ENCODE peak calls at places on chromosome 9, in seven cellular contexts. K is sigmoid colon, G is heart left ventricle, T is MM.1S, Q is endodermal cell, E is psoas muscle, J is cardiac muscle cell. P is an unnamed sample. For H3K36me3 and H3K4me1, the result is how much of the 10 kb centered on the place peaks cover.

GRCh38 chr9:90896231-90896630 is 94.6 kb downstream of the SYK start:
- DNase-seq in K (no peak), G (no peak), T (no peak), Q (peak), E (no peak), J (no peak), P (no peak)

GRCh38 chr9:137878957-137879555 is 1.5 kb downstream of the CACNA1B start:
- DNase-seq in K (no peak), G (no peak), T (no peak), Q (no peak), E (no peak), J (no peak), P (peak)

GRCh38 chr9:99357575-99357974 is 135.5 kb downstream of the SEC61B start:
- DNase-seq in K (peak), G (peak), T (no peak), Q (no peak), E (peak), J (peak), P (no peak)

GRCh38 chr9:121662896-121663580 is 11.6 kb downstream of the DAB2IP start:
- DNase-seq in K (no peak), G (no peak), T (no peak), Q (peak), E (no peak), J (no peak), P (no peak)

GRCh38 chr9:136020206-136020605 is 59.0 kb upstream of the UBAC1 start:
- DNase-seq in K (peak), G (no peak), T (no peak), Q (peak), E (peak), J (no peak), P (no peak)

GRCh38 chr9:72254881-72255545 is 105.8 kb downstream of the GDA start:
- DNase-seq in K (no peak), G (no peak), T (no peak), Q (no peak), E (no peak), J (no peak), P (no peak)

GRCh38 chr9:69149321-69149807 is 24.7 kb upstream of the TJP2 start:
- DNase-seq in K (no peak), G (no peak), T (no peak), Q (peak), E (no peak), J (peak), P (peak)

GRCh38 chr9:112863214-112863613 is 27.5 kb downstream of the SLC46A2 start:
- DNase-seq in K (peak), G (peak), T (no peak), Q (no peak), E (no peak), J (no peak), P (no peak)

GRCh38 chr9:1222511-1222910 is 172.4 kb downstream of the DMRT2 start:
- DNase-seq in K (no peak), G (no peak), T (no peak), Q (no peak), E (no peak), J (no peak), P (no peak)

GRCh38 chr9:114341152-114341830 is 11.6 kb downstream of the ORM2 start:
- DNase-seq in K (no peak), G (no peak), T (no peak), Q (no peak), E (no peak), J (no peak), P (no peak)
- H3K36me3 ChIP-seq in K (under half), G (half or more), T (under half), Q (under half), E (under half), J (under half), P (half or more)

DNA sequence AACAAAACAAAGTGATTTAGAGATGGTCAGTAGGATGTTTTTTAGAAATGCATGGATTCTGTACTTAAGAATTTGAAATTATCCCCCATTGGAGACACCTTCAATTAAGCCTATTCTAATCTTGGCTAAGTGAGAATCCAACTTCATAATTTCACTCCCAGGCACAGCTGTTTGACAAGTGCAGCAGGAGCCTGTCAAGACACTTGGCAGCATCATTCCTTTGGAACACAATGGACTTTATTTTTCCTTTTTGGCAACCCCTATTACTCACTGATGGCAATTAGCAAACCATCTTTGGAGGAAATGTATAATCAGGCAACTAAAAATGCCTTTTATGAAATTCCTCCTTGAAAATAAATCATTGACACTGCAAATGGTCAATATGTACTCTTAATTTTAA is 194.7 kb downstream of the GLIS3 start:
- DNase-seq in K (no peak), G (no peak), T (no peak), Q (no peak), E (no peak), J (no peak), P (no peak)
- H3K4me1 ChIP-seq in K (under half), G (under half), T (under half), Q (under half), E (under half), J (under half), P (under half)

DNA sequence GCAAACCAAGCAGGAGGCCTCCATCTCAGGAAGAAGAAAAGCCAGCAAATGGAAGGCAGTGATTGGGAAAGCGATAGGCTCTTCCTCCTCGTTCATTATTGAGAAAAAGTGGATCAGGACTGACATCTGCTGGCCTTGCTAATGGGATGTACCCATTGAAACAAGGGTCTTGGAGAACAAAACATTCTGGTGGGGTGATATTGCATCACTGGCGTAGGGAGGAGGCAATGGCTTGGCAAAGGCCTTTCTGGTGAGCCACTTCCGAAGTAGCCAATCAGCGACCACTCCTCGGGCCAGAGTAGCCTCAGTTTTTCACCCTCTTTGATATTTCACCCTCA is 86.7 kb upstream of the NFIB start:
- DNase-seq in K (peak), G (peak), T (no peak), Q (peak), E (peak), J (no peak), P (no peak)
- H3K4me3 ChIP-seq in K (no peak), G (peak), T (no peak), Q (no peak), E (peak), J (no peak), P (no peak)

GRCh38 chr9:106969696-106970095 is 106.7 kb downstream of the ZNF462 start:
- DNase-seq in K (no peak), G (no peak), T (no peak), Q (no peak), E (no peak), J (peak), P (peak)
- H3K36me3 ChIP-seq in K (under half), G (under half), T (under half), Q (under half), E (under half), J (under half), P (under half)

GRCh38 chr9:98019098-98019497 is 36.0 kb downstream of the ANP32B start:
- DNase-seq in K (no peak), G (no peak), T (no peak), Q (no peak), E (no peak), J (no peak), P (no peak)

GRCh38 chr9:98018347-98018746 is 35.2 kb downstream of the ANP32B start:
- DNase-seq in K (no peak), G (no peak), T (no peak), Q (no peak), E (no peak), J (peak), P (no peak)

GRCh38 chr9:98021306-98022040 is 35.1 kb upstream of the NANS start:
- DNase-seq in K (no peak), G (peak), T (no peak), Q (no peak), E (peak), J (peak), P (no peak)

GRCh38 chr9:98022447-98022846 is 34.1 kb upstream of the NANS start:
- DNase-seq in K (no peak), G (no peak), T (no peak), Q (no peak), E (no peak), J (no peak), P (no peak)

GRCh38 chr9:98020471-98021145 is 35.9 kb upstream of the NANS start:
- DNase-seq in K (no peak), G (no peak), T (no peak), Q (no peak), E (no peak), J (no peak), P (no peak)
- H3K4me1 ChIP-seq in K (under half), G (under half), T (under half), Q (under half), E (under half), J (under half), P (under half)

DNA sequence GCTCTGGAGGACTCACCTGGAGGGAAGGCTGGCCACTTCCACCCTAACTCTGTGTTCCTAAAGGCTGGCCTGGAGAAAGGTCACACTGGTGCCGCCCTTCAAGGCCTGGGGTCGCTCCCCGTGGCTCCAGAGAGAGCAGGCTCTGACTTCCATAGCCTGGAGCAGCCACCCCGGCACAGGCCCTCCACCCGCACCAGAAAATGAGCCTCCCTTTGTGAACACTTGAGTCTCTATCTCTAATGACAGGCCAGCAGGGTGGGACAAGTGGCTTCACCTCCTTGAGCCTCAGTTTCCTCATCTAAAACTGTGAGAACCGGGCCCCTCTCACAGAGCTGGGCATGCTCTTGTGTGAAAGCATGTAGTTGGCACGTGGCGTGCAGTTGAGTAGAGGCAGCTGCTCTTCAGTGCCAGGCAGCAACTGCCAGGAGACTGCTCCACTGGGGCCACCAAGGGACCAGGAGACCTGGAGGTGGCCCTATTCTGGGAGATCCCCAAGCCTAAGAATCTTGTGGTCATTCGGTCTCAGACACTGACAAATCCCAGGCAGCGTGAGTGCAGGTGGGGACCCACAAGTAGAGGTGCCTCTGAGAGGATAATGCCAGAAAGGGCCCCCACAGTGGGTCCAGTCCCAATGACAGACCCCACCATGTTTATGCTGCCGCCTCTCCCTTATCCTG is 56.7 kb upstream of the GARNL3 start:
- DNase-seq in K (peak), G (no peak), T (no peak), Q (no peak), E (no peak), J (no peak), P (no peak)
- H3K4me3 ChIP-seq in K (no peak), G (no peak), T (no peak), Q (no peak), E (no peak), J (no peak), P (no peak)

GRCh38 chr9:126068534-126069230 is 257.9 kb upstream of the MVB12B start:
- DNase-seq in K (no peak), G (no peak), T (no peak), Q (no peak), E (no peak), J (no peak), P (no peak)

GRCh38 chr9:126070071-126070470 is 256.6 kb upstream of the MVB12B start:
- DNase-seq in K (no peak), G (no peak), T (no peak), Q (no peak), E (no peak), J (no peak), P (no peak)

GRCh38 chr9:126066131-126066530 is 260.5 kb upstream of the MVB12B start:
- DNase-seq in K (peak), G (no peak), T (no peak), Q (no peak), E (no peak), J (no peak), P (no peak)

GRCh38 chr9:126069400-126069955 is 257.2 kb upstream of the MVB12B start:
- DNase-seq in K (no peak), G (no peak), T (peak), Q (peak), E (no peak), J (no peak), P (no peak)

GRCh38 chr9:126067031-126067734 is 259.4 kb upstream of the MVB12B start:
- DNase-seq in K (peak), G (no peak), T (no peak), Q (no peak), E (no peak), J (no peak), P (no peak)
- H3K36me3 ChIP-seq in K (under half), G (under half), T (under half), Q (under half), E (under half), J (under half), P (under half)

GRCh38 chr9:70400107-70400892 is 14.2 kb downstream of the KLF9 start:
- DNase-seq in K (peak), G (no peak), T (no peak), Q (no peak), E (no peak), J (no peak), P (no peak)
- H3K4me1 ChIP-seq in K (half or more), G (half or more), T (under half), Q (under half), E (half or more), J (under half), P (half or more)

P was measured in esophagus muscularis mucosa.